ENCODE peak calls at places on chromosomes 7 and 10, in four cellular contexts. W, M, U and F are unnamed samples.
A peak's percentile ranks its signal among the peaks of the same experiment; 100 is the strongest.

GRCh38 chr7:40883826-40884225 is 749.0 kb downstream of the SUGCT start:
- DNase-seq in W (no peak), M (no peak), U (no peak), F (no peak)

GRCh38 chr7:106460792-106461254 is 176.0 kb upstream of the NAMPT start:
- DNase-seq in W (no peak), M (no peak), U (no peak), F (no peak)

GRCh38 chr10:28842321-28842720 is 165.0 kb downstream of the BAMBI start:
- DNase-seq in M (no peak), W (no peak), U (no peak), F (no peak)

GRCh38 chr10:98446121-98446655 is 547 bp downstream of the HPS1 start:
- DNase-seq in M (no peak), W (no peak), U (no peak), F (no peak)

GRCh38 chr7:96349572-96349971 is 27.7 kb upstream of the SLC25A13 start:
- DNase-seq in U (no peak), W (no peak), M (no peak), F (no peak)

GRCh38 chr10:20466731-20467130 is 430.4 kb downstream of the NEBL start:
- DNase-seq in M (no peak), W (no peak), U (no peak), F (no peak)

GRCh38 chr7:137967143-137968018 is 34.5 kb downstream of the CREB3L2 start:
- DNase-seq in U (no peak), W (no peak), M (peak; percentile 84), F (no peak)

GRCh38 chr7:89761173-89761572 is 393.1 kb upstream of the STEAP1 start:
- DNase-seq in M (no peak), W (no peak), U (no peak), F (no peak)

GRCh38 chr10:49115015-49115795 is at the start of gene VSTM4:
- DNase-seq in U (no peak), W (no peak), M (no peak), F (peak; percentile 9)

GRCh38 chr7:122549578-122549977 is 149.3 kb downstream of the RNF133 start:
- DNase-seq in W (no peak), U (no peak), M (peak; percentile 68), F (no peak)

GRCh38 chr10:22927163-22927562 is 690 bp upstream of the ARMC3 start:
- DNase-seq in M (no peak), W (no peak), U (no peak), F (no peak)
- H3K4me3 ChIP-seq in M (peak overlapping the region; percentile 65), W (peak overlapping the region; percentile 34), U (peak overlapping the region; percentile 37), F (peak overlapping the region; percentile 61)

DNA sequence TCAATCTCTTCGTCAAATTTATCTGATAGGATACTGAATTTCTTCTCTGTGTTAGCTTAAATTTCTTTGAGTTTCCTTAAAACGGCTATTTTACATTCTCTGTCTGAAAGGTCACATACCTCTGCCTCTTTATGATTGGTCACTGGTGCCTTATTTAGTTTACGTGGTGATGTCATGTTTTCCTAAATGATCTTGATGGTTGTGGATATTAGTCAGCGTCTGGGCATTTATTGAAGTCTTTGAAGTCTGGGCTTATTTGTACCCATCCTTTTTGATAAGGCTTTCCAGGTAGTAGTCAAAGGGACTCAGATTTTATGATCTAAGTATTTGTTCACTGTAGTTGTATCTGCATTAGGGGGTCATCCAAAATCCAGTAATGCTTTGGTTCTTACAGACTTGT is 1407.5 kb upstream of the LRRTM3 start:
- DNase-seq in W (no peak), U (no peak), M (peak; percentile 31), F (no peak)
- TF ChIP-seq YY1 in W (no peak), U (no peak), M (no peak), F (no peak)

DNA sequence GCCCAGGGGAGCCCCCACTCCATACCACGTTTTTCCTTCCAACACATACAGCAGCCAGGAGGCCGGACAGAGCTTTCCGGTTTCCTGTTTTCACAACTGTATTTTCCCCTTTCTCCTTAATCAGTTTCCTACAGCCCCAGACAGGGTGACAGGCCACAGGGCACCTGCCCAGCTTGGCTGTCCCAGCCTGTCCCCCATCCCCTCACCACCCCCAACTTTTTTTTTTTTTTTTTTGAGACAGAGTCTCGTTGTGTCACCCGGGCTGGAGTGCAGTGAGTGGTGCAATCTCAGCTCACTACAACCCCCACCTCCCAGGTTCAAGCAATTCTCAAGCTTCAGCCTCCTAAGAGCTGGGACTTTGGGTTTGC is 10.3 kb upstream of the HSPB1 start:
- DNase-seq in M (peak; percentile 40), W (no peak), U (no peak), F (no peak)
- TF ChIP-seq SUZ12 in M (no peak), W (no peak), U (no peak), F (no peak)

GRCh38 chr10:3482200-3482993 is 302.6 kb downstream of the KLF6 start:
- DNase-seq in U (no peak), M (peak; percentile 30), W (peak; percentile 51), F (no peak)
- H3K4me3 ChIP-seq in U (no peak overlapping the region), M (no peak overlapping the region), W (no peak overlapping the region), F (no peak overlapping the region)

DNA sequence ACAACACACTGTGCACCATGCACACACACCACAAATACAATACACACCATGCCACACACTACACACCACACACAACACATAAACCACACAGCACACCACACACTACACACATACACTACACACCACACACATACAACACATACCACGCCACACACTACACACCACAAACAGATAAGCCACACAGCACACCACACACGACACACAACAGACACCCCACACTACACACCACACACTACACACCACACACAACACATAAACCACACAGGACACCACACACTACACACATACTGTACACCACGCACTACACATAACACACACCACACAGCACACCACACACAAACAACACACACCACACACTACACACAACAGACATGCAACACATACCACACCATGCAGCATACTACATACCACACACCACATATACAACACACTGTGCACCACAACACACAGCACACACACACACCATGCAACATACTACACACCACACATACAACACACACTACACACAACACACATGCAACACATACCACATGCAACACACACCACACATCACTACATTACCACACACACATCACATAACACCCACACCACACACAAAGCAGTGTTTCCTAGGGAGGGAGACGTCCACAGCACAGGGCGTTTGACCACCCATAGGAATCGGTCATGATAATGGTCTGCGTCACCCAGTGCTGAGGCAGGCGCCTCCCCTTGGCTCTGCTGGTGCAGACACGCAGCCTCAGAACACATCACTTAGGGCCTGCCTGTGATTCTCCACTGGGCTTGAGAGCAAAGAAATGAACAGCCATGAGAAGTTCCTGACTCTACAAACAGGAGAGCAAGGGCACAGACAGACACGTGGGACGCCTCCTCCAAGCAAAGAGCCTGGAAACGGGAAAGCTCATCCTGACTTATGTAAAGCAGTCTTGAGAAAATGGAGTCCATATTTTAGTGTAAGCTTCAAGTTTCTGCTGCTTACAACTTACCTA is 458.3 kb downstream of the PTPRN2 start:
- DNase-seq in U (no peak), M (no peak), W (no peak), F (no peak)
- TF ChIP-seq YY1 in U (no peak), M (no peak), W (no peak), F (no peak)

GRCh38 chr10:30059209-30060107 is at the start of gene JCAD:
- DNase-seq in U (no peak), M (no peak), W (no peak), F (peak; percentile 25)

GRCh38 chr10:30062582-30062981 is 3.2 kb upstream of the JCAD start:
- DNase-seq in W (no peak), U (no peak), M (no peak), F (no peak)

GRCh38 chr10:30058570-30059132 is 735 bp downstream of the JCAD start:
- DNase-seq in M (no peak), U (no peak), W (no peak), F (no peak)

GRCh38 chr10:30062090-30062489 is 2.7 kb upstream of the JCAD start:
- DNase-seq in U (no peak), M (no peak), W (no peak), F (no peak)

GRCh38 chr10:30063098-30063497 is 3.7 kb upstream of the JCAD start:
- DNase-seq in W (no peak), U (no peak), M (no peak), F (no peak)
- TF ChIP-seq SUZ12 in W (no peak), U (no peak), M (no peak), F (no peak)

GRCh38 chr7:109322833-109323232 is 753.2 kb downstream of the DNAJB9 start:
- DNase-seq in U (no peak), W (no peak), M (no peak), F (no peak)

GRCh38 chr7:109318146-109318545 is 748.5 kb downstream of the DNAJB9 start:
- DNase-seq in M (no peak), U (no peak), W (no peak), F (no peak)
- H3K4me3 ChIP-seq in M (no peak overlapping the region), U (no peak overlapping the region), W (no peak overlapping the region), F (no peak overlapping the region)